ENCODE peak calls at places on chromosomes 4 and X, in nine cellular contexts. One of them, this sample, is unnamed.

GRCh38 chr4:67282749-67283148 is 262.6 kb downstream of the CENPC start:
- DNase-seq in hepatocyte: no peak
- DNase-seq in endodermal cell: no peak
- DNase-seq in mesendoderm: no peak
- DNase-seq in esophagus squamous epithelium: no peak
- DNase-seq in CD8-positive, alpha-beta T cell: no peak
- DNase-seq in MM.1S: no peak
- DNase-seq in transverse colon: no peak
- DNase-seq in cardiac muscle cell: no peak
- DNase-seq in this sample: no peak

GRCh38 chr4:89838005-89838404 is 1.0 kb upstream of the SNCA start:
- DNase-seq in hepatocyte: peak
- DNase-seq in endodermal cell: peak
- DNase-seq in mesendoderm: peak
- DNase-seq in esophagus squamous epithelium: no peak
- DNase-seq in CD8-positive, alpha-beta T cell: no peak
- DNase-seq in MM.1S: no peak
- DNase-seq in transverse colon: no peak
- DNase-seq in cardiac muscle cell: peak
- DNase-seq in this sample: no peak

GRCh38 chr4:152780267-152780811 is 585 bp downstream of the ARFIP1 start:
- DNase-seq in hepatocyte: peak
- DNase-seq in endodermal cell: no peak
- DNase-seq in mesendoderm: peak
- DNase-seq in esophagus squamous epithelium: no peak
- DNase-seq in CD8-positive, alpha-beta T cell: no peak
- DNase-seq in MM.1S: no peak
- DNase-seq in transverse colon: no peak
- DNase-seq in cardiac muscle cell: peak
- DNase-seq in this sample: peak

GRCh38 chr4:174578366-174578765 is 56.1 kb upstream of the HPGD start:
- DNase-seq in hepatocyte: no peak
- DNase-seq in endodermal cell: no peak
- DNase-seq in mesendoderm: no peak
- DNase-seq in esophagus squamous epithelium: no peak
- DNase-seq in CD8-positive, alpha-beta T cell: no peak
- DNase-seq in MM.1S: no peak
- DNase-seq in transverse colon: no peak
- DNase-seq in cardiac muscle cell: peak
- DNase-seq in this sample: no peak

GRCh38 chr4:15654556-15655222 is 468 bp downstream of the FBXL5 start:
- DNase-seq in hepatocyte: peak
- DNase-seq in endodermal cell: peak
- DNase-seq in mesendoderm: peak
- DNase-seq in esophagus squamous epithelium: no peak
- DNase-seq in CD8-positive, alpha-beta T cell: peak
- DNase-seq in MM.1S: peak
- DNase-seq in transverse colon: peak
- DNase-seq in cardiac muscle cell: peak
- DNase-seq in this sample: no peak

GRCh38 chr4:173293663-173294062 is 40.5 kb downstream of the HMGB2 start:
- DNase-seq in hepatocyte: no peak
- DNase-seq in endodermal cell: no peak
- DNase-seq in mesendoderm: no peak
- DNase-seq in esophagus squamous epithelium: no peak
- DNase-seq in CD8-positive, alpha-beta T cell: no peak
- DNase-seq in MM.1S: no peak
- DNase-seq in transverse colon: no peak
- DNase-seq in cardiac muscle cell: no peak
- DNase-seq in this sample: no peak

GRCh38 chr4:146334862-146335449 is 120.6 kb downstream of the REELD1 start:
- DNase-seq in hepatocyte: no peak
- DNase-seq in endodermal cell: no peak
- DNase-seq in mesendoderm: no peak
- DNase-seq in esophagus squamous epithelium: no peak
- DNase-seq in CD8-positive, alpha-beta T cell: no peak
- DNase-seq in MM.1S: no peak
- DNase-seq in transverse colon: no peak
- DNase-seq in cardiac muscle cell: no peak
- DNase-seq in this sample: no peak

GRCh38 chrX:154490021-154490413 is 412 bp downstream of the SLC10A3 start:
- DNase-seq in hepatocyte: peak
- DNase-seq in endodermal cell: peak
- DNase-seq in mesendoderm: peak
- DNase-seq in esophagus squamous epithelium: no peak
- DNase-seq in CD8-positive, alpha-beta T cell: peak
- DNase-seq in MM.1S: peak
- DNase-seq in transverse colon: peak
- DNase-seq in cardiac muscle cell: peak
- DNase-seq in this sample: no peak

GRCh38 chr4:111269439-111269838 is 646.6 kb upstream of the PITX2 start:
- DNase-seq in hepatocyte: no peak
- DNase-seq in endodermal cell: no peak
- DNase-seq in mesendoderm: peak
- DNase-seq in esophagus squamous epithelium: no peak
- DNase-seq in CD8-positive, alpha-beta T cell: no peak
- DNase-seq in MM.1S: no peak
- DNase-seq in transverse colon: no peak
- DNase-seq in cardiac muscle cell: no peak
- DNase-seq in this sample: no peak

GRCh38 chr4:111268769-111269414 is 646.0 kb upstream of the PITX2 start:
- DNase-seq in hepatocyte: no peak
- DNase-seq in endodermal cell: no peak
- DNase-seq in mesendoderm: no peak
- DNase-seq in esophagus squamous epithelium: no peak
- DNase-seq in CD8-positive, alpha-beta T cell: no peak
- DNase-seq in MM.1S: peak
- DNase-seq in transverse colon: no peak
- DNase-seq in cardiac muscle cell: peak
- DNase-seq in this sample: no peak

GRCh38 chr4:111274486-111274885 is 651.6 kb upstream of the PITX2 start:
- DNase-seq in hepatocyte: no peak
- DNase-seq in endodermal cell: no peak
- DNase-seq in mesendoderm: no peak
- DNase-seq in esophagus squamous epithelium: no peak
- DNase-seq in CD8-positive, alpha-beta T cell: no peak
- DNase-seq in MM.1S: no peak
- DNase-seq in transverse colon: no peak
- DNase-seq in cardiac muscle cell: no peak
- DNase-seq in this sample: no peak

DNA sequence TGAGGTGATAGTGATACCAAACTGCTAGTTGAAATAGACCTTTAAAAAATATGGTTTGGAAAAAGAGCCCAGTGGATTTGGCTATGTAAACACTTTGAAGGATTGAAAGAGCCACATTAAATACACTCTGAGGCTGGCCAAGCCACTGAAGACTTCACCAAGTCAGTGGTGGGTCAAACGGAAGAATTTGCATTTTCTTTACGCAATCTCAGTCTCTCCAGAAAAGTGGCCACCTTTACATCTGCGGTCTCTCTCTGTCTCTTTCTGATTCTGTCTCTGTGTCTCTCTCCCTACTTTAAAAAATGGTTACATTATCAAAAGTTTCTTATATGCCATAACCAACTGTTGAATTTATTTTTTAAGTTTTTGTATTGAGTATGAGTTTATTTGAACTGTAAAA is 651.2 kb upstream of the PITX2 start:
- DNase-seq in hepatocyte: no peak
- DNase-seq in endodermal cell: no peak
- DNase-seq in mesendoderm: no peak
- DNase-seq in esophagus squamous epithelium: no peak
- DNase-seq in CD8-positive, alpha-beta T cell: no peak
- DNase-seq in MM.1S: no peak
- DNase-seq in transverse colon: no peak
- DNase-seq in cardiac muscle cell: no peak
- DNase-seq in this sample: no peak
- H3K27ac ChIP-seq in hepatocyte: no peak
- H3K27ac ChIP-seq in endodermal cell: no peak
- H3K27ac ChIP-seq in mesendoderm: no peak
- H3K27ac ChIP-seq in esophagus squamous epithelium: no peak
- H3K27ac ChIP-seq in CD8-positive, alpha-beta T cell: no peak
- H3K27ac ChIP-seq in MM.1S: no peak
- H3K27ac ChIP-seq in transverse colon: no peak
- H3K27ac ChIP-seq in cardiac muscle cell: no peak
- H3K27ac ChIP-seq in this sample: no peak

GRCh38 chr4:4486969-4487368 is 54.9 kb downstream of the STX18 start:
- DNase-seq in hepatocyte: no peak
- DNase-seq in endodermal cell: no peak
- DNase-seq in mesendoderm: no peak
- DNase-seq in esophagus squamous epithelium: no peak
- DNase-seq in CD8-positive, alpha-beta T cell: no peak
- DNase-seq in MM.1S: no peak
- DNase-seq in transverse colon: no peak
- DNase-seq in cardiac muscle cell: no peak
- DNase-seq in this sample: no peak

GRCh38 chr4:4490816-4491215 is 51.0 kb downstream of the STX18 start:
- DNase-seq in hepatocyte: no peak
- DNase-seq in endodermal cell: no peak
- DNase-seq in mesendoderm: no peak
- DNase-seq in esophagus squamous epithelium: no peak
- DNase-seq in CD8-positive, alpha-beta T cell: no peak
- DNase-seq in MM.1S: no peak
- DNase-seq in transverse colon: no peak
- DNase-seq in cardiac muscle cell: no peak
- DNase-seq in this sample: no peak

GRCh38 chr4:4490041-4490440 is 51.8 kb downstream of the STX18 start:
- DNase-seq in hepatocyte: no peak
- DNase-seq in endodermal cell: no peak
- DNase-seq in mesendoderm: no peak
- DNase-seq in esophagus squamous epithelium: no peak
- DNase-seq in CD8-positive, alpha-beta T cell: no peak
- DNase-seq in MM.1S: peak
- DNase-seq in transverse colon: no peak
- DNase-seq in cardiac muscle cell: peak
- DNase-seq in this sample: no peak

GRCh38 chr4:4491396-4491893 is 50.4 kb downstream of the STX18 start:
- DNase-seq in hepatocyte: no peak
- DNase-seq in endodermal cell: no peak
- DNase-seq in mesendoderm: no peak
- DNase-seq in esophagus squamous epithelium: no peak
- DNase-seq in CD8-positive, alpha-beta T cell: no peak
- DNase-seq in MM.1S: no peak
- DNase-seq in transverse colon: no peak
- DNase-seq in cardiac muscle cell: no peak
- DNase-seq in this sample: no peak

DNA sequence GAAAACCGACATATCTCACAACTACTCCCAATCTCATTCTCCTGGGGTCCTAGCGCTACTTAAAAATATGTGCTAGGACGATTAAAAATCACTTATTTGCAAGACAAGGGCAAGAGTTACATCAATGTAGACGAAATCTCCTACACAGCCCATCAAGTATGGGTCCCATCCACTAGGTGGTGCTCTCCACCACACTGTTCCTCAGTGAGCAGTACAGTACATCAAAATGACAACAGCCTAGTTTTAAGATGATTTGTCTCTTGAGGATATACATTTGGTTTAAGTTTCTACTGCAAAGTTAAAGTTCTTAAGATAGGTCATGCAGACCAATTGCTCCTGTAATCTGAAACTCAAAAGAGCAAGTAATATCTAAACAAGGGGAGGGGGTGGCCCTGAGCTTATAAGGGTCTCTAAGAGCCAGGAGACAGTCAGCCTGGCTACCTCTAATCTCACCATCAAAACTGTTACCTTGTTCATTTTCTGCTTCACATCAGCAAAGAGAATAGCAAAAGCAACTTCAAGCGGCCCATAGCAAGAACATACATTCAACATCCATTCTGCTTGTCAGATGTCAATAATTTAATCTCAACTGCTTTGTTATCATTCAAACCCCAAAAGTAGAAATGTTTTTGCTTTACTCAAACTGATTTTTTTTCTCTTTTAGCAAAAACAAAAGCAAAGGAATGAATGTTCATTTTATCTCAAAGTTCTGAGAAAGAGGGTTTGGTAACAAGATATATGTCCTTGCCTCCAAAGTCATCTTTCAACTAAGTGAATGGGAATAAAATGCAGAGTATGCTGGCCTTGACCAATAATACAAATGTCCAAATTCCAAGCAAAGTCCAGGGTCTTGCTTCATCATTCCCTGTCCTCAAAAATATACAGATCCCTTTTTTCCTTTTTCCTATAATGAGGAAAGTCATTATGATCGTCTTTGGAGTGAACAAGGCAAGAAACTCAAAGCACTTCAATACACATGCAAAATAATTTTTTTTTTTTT is 53.1 kb downstream of the STX18 start:
- DNase-seq in hepatocyte: peak
- DNase-seq in endodermal cell: peak
- DNase-seq in mesendoderm: peak
- DNase-seq in esophagus squamous epithelium: no peak
- DNase-seq in CD8-positive, alpha-beta T cell: peak
- DNase-seq in MM.1S: peak
- DNase-seq in transverse colon: peak
- DNase-seq in cardiac muscle cell: peak
- DNase-seq in this sample: peak
- H3K27ac ChIP-seq in hepatocyte: no peak
- H3K27ac ChIP-seq in endodermal cell: no peak
- H3K27ac ChIP-seq in mesendoderm: no peak
- H3K27ac ChIP-seq in esophagus squamous epithelium: no peak
- H3K27ac ChIP-seq in CD8-positive, alpha-beta T cell: no peak
- H3K27ac ChIP-seq in MM.1S: peak
- H3K27ac ChIP-seq in transverse colon: no peak
- H3K27ac ChIP-seq in cardiac muscle cell: no peak
- H3K27ac ChIP-seq in this sample: no peak

DNA sequence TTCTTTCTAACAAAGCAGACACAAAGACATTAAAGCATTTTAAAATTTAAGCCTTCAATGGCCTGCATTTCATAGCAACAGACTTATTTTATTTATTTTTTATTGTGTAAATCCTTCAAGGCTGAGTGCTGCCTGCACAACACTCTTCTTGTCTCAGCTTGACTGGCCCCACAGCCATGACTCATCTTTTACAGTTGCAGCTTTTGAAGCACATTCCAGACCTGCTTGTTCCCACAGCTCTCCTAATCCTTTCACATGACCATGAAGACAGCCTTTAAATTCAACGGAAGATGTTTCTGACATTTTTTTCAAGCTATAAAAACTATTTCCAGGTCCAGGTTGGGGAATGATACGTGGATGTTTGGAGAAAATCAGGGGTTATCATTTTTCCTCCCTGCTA is 276.9 kb upstream of the TACR3 start:
- DNase-seq in hepatocyte: peak
- DNase-seq in endodermal cell: peak
- DNase-seq in mesendoderm: peak
- DNase-seq in esophagus squamous epithelium: no peak
- DNase-seq in CD8-positive, alpha-beta T cell: no peak
- DNase-seq in MM.1S: no peak
- DNase-seq in transverse colon: no peak
- DNase-seq in cardiac muscle cell: peak
- DNase-seq in this sample: peak
- H3K27ac ChIP-seq in hepatocyte: peak
- H3K27ac ChIP-seq in endodermal cell: peak
- H3K27ac ChIP-seq in mesendoderm: no peak
- H3K27ac ChIP-seq in esophagus squamous epithelium: peak
- H3K27ac ChIP-seq in CD8-positive, alpha-beta T cell: no peak
- H3K27ac ChIP-seq in MM.1S: no peak
- H3K27ac ChIP-seq in transverse colon: no peak
- H3K27ac ChIP-seq in cardiac muscle cell: peak
- H3K27ac ChIP-seq in this sample: peak

DNA sequence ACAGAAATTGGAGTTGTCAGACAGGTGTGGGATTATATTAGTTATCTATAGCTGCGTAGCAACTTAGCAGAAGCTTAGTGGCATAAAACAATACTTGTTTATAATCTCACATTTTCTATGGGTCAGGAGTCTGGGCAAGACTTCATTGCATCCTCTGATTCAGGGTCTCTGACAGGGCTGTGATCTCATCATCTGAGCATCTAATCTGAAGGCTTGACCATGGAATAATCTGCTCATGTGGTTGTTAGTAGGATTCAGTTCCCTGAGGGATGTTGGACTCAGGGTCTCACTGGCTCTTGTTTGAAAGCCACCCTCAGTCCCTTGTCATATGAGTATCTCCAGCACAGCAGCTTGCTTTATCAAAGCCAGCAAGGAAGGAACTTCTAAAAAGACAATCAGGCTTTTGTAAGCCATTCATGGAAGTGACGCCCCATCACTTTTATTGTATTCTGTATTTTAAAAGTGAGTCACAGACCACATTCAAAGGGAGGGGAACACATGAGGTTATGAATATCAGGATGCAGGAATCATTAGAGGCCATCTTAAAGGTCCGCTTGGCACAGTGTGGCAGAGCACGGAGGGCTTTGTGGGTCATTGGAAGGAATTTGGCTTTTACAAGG is 37.2 kb upstream of the FAM9B start:
- DNase-seq in hepatocyte: no peak
- DNase-seq in endodermal cell: no peak
- DNase-seq in mesendoderm: no peak
- DNase-seq in esophagus squamous epithelium: no peak
- DNase-seq in CD8-positive, alpha-beta T cell: no peak
- DNase-seq in MM.1S: no peak
- DNase-seq in transverse colon: no peak
- DNase-seq in cardiac muscle cell: no peak
- DNase-seq in this sample: no peak
- H3K27ac ChIP-seq in hepatocyte: no peak
- H3K27ac ChIP-seq in endodermal cell: no peak
- H3K27ac ChIP-seq in mesendoderm: no peak
- H3K27ac ChIP-seq in esophagus squamous epithelium: no peak
- H3K27ac ChIP-seq in CD8-positive, alpha-beta T cell: no peak
- H3K27ac ChIP-seq in MM.1S: no peak
- H3K27ac ChIP-seq in transverse colon: no peak
- H3K27ac ChIP-seq in cardiac muscle cell: no peak
- H3K27ac ChIP-seq in this sample: no peak

This sample was measured in Panc1.